ENCODE peak calls at places on chromosomes 12 and 14, in eight cellular contexts. F is pancreas; Y is CD14-positive monocyte; V is fibroblast of the conjunctiva; Z is T-helper 1 cell; R is NCI-H748 treated with DMSO at 0.1 percent for 48 hours; I is NAMALWA; W is stimulated activated naive CD4-positive, alpha-beta T cell. T is an unnamed sample.

GRCh38 chr12:56581418-56582145 is 48.5 kb downstream of the BAZ2A start:
- DNase-seq in R (no peak), Z (peak), V (no peak), W (no peak), F (no peak), I (no peak), Y (no peak), T (peak)

GRCh38 chr12:41856228-41856627 is 288.4 kb downstream of the GXYLT1 start:
- DNase-seq in I (no peak), Y (no peak), V (no peak), F (no peak), Z (no peak), W (no peak), R (no peak), T (no peak)

GRCh38 chr12:109934026-109934425 is 34.0 kb downstream of the TCHP start:
- DNase-seq in Y (no peak), V (no peak), F (no peak), Z (no peak), W (no peak), I (peak), R (no peak), T (no peak)

GRCh38 chr14:69886843-69887242 is 7.6 kb downstream of the SMOC1 start:
- DNase-seq in I (no peak), R (no peak), Y (no peak), V (no peak), F (no peak), Z (no peak), W (no peak), T (no peak)

GRCh38 chr12:107415834-107416233 is 269.8 kb upstream of the PWP1 start:
- DNase-seq in V (no peak), Z (no peak), W (no peak), F (no peak), Y (no peak), R (no peak), I (no peak), T (no peak)

GRCh38 chr14:83425138-83425537 is 1891.5 kb upstream of the SEL1L start:
- DNase-seq in Z (no peak), I (no peak), W (no peak), V (peak), Y (no peak), R (no peak), F (no peak), T (no peak)

GRCh38 chr14:104967414-104968152 is 10.6 kb downstream of the AHNAK2 start:
- DNase-seq in V (no peak), W (no peak), I (no peak), Y (peak), Z (no peak), F (no peak), R (no peak), T (peak)

GRCh38 chr14:74964787-74965769 is 9.7 kb upstream of the PGF start:
- DNase-seq in I (no peak), Y (no peak), W (no peak), F (no peak), V (no peak), R (no peak), Z (no peak), T (no peak)

GRCh38 chr14:81165188-81165587 is 55.6 kb downstream of the GTF2A1 start:
- DNase-seq in W (no peak), F (no peak), Z (no peak), Y (no peak), R (no peak), V (no peak), I (no peak), T (no peak)

GRCh38 chr12:1744932-1745331 is 54.1 kb downstream of the ADIPOR2 start:
- DNase-seq in R (no peak), I (no peak), F (no peak), W (no peak), Y (no peak), Z (no peak), V (no peak), T (no peak)

GRCh38 chr14:77037338-77037782 is 8.9 kb upstream of the IRF2BPL start:
- DNase-seq in Z (no peak), Y (no peak), V (no peak), F (no peak), W (no peak), I (no peak), R (peak), T (no peak)

GRCh38 chr12:70265132-70265531 is 21.9 kb downstream of the CNOT2 start:
- DNase-seq in Z (no peak), V (no peak), W (no peak), R (no peak), I (no peak), Y (no peak), F (no peak), T (no peak)

GRCh38 chr12:88960213-88960878 is 380.1 kb upstream of the KITLG start:
- DNase-seq in I (no peak), R (no peak), Y (no peak), W (no peak), V (no peak), F (no peak), Z (no peak), T (no peak)

GRCh38 chr12:69630191-69630590 is 19.5 kb upstream of the LRRC10 start:
- DNase-seq in R (no peak), W (no peak), V (no peak), F (no peak), Y (no peak), I (peak), Z (no peak), T (no peak)

GRCh38 chr14:56129941-56130340 is 11.7 kb downstream of the PELI2 start:
- DNase-seq in F (no peak), R (no peak), Y (no peak), Z (no peak), V (no peak), I (no peak), W (no peak), T (no peak)

GRCh38 chr12:57219205-57219992 is 2.8 kb downstream of the NXPH4 start:
- DNase-seq in Z (no peak), F (no peak), Y (no peak), W (no peak), V (no peak), I (no peak), R (no peak), T (no peak)

GRCh38 chr14:104346112-104346462 is 207.7 kb downstream of the KIF26A start:
- DNase-seq in I (no peak), F (no peak), Z (no peak), V (no peak), Y (no peak), R (no peak), W (no peak), T (no peak)

GRCh38 chr14:50846171-50846880 is 15.4 kb upstream of the NIN start:
- DNase-seq in Z (no peak), V (no peak), R (no peak), F (no peak), W (no peak), I (no peak), Y (no peak), T (no peak)

GRCh38 chr12:130043685-130044421 is 118.4 kb upstream of the FZD10 start:
- DNase-seq in Y (no peak), R (peak), W (no peak), F (no peak), I (no peak), Z (no peak), V (no peak), T (no peak)

GRCh38 chr14:68718033-68718725 is 74.7 kb downstream of the ZFP36L1 start:
- DNase-seq in F (no peak), Z (peak), I (peak), V (no peak), W (no peak), Y (no peak), R (no peak), T (no peak)

GRCh38 chr12:25979563-25979962 is 21.1 kb downstream of the RASSF8 start:
- DNase-seq in F (no peak), I (no peak), R (no peak), Z (no peak), W (no peak), V (no peak), Y (no peak), T (no peak)

GRCh38 chr12:28941248-28941647 is 207.8 kb upstream of the FAR2 start:
- DNase-seq in V (no peak), W (no peak), Z (no peak), F (no peak), R (no peak), Y (no peak), I (no peak), T (no peak)

GRCh38 chr12:123743002-123743401 is 19.1 kb upstream of the DNAH10 start:
- DNase-seq in Z (no peak), Y (no peak), F (no peak), V (no peak), R (no peak), W (no peak), I (no peak), T (no peak)

GRCh38 chr12:100611031-100611430 is 37.5 kb downstream of the GAS2L3 start:
- DNase-seq in R (no peak), V (no peak), F (no peak), I (no peak), W (no peak), Y (no peak), Z (no peak), T (no peak)

GRCh38 chr12:123387508-123388217 is 3.7 kb downstream of the KMT5A start:
- DNase-seq in Z (peak), W (no peak), I (peak), F (no peak), R (no peak), V (no peak), Y (no peak), T (no peak)

GRCh38 chr12:93766802-93767523 is 89.8 kb downstream of the CRADD start:
- DNase-seq in R (peak), Z (peak), V (peak), F (no peak), W (peak), I (peak), Y (no peak), T (peak)

GRCh38 chr12:103833095-103833777 is 7.8 kb downstream of the NT5DC3 start:
- DNase-seq in Y (no peak), R (no peak), Z (no peak), F (no peak), I (no peak), W (no peak), V (no peak), T (no peak)

GRCh38 chr12:105196090-105196489 is 39.9 kb downstream of the APPL2 start:
- DNase-seq in R (no peak), Y (no peak), F (no peak), Z (no peak), W (no peak), V (no peak), I (no peak), T (no peak)

GRCh38 chr12:52224154-52224553 is 8.9 kb upstream of the KRT7 start:
- DNase-seq in F (no peak), R (no peak), Z (no peak), W (no peak), I (no peak), V (no peak), Y (no peak), T (no peak)

GRCh38 chr12:6919588-6919987 is 5.2 kb downstream of the ENO2 start:
- DNase-seq in Z (no peak), F (no peak), W (no peak), I (no peak), V (no peak), Y (no peak), R (no peak), T (no peak)

GRCh38 chr12:132178801-132179401 is 34.6 kb downstream of the NOC4L start:
- DNase-seq in Z (no peak), V (no peak), Y (no peak), F (no peak), I (no peak), R (peak), W (peak), T (peak)

GRCh38 chr14:59918824-59919581 is 941 bp upstream of the LRRC9 start:
- DNase-seq in Y (no peak), V (peak), Z (no peak), R (peak), I (peak), W (peak), F (no peak), T (no peak)

GRCh38 chr12:64990991-64991570 is 130.0 kb downstream of the WIF1 start:
- DNase-seq in V (no peak), I (no peak), Y (no peak), W (no peak), R (no peak), F (no peak), Z (no peak), T (no peak)

GRCh38 chr12:57889541-57889989 is 43.0 kb upstream of the CTDSP2 start:
- DNase-seq in R (no peak), W (no peak), V (peak), F (no peak), I (no peak), Y (no peak), Z (no peak), T (no peak)

GRCh38 chr14:72686101-72686500 is 207.8 kb downstream of the DPF3 start:
- DNase-seq in W (no peak), V (no peak), F (no peak), I (no peak), R (no peak), Y (no peak), Z (no peak), T (no peak)

GRCh38 chr12:104352106-104352713 is 48.7 kb downstream of the EID3 start:
- DNase-seq in W (no peak), Y (no peak), R (no peak), I (no peak), Z (no peak), F (no peak), V (no peak), T (no peak)

GRCh38 chr12:59937148-59937547 is 341.3 kb downstream of the SLC16A7 start:
- DNase-seq in Z (no peak), R (no peak), V (no peak), I (no peak), Y (no peak), W (no peak), F (no peak), T (no peak)